ENCODE peak calls at places on chromosome 20, in seven cellular contexts. One of them, this sample, is unnamed. For H3K4me1, the result is how much of the 10 kb centered on the place peaks cover.

GRCh38 chr20:17169575-17170136 is 57.2 kb upstream of the PCSK2 start:
- DNase-seq in psoas muscle: no peak
- DNase-seq in OCI-LY7: no peak
- DNase-seq in A549: no peak
- DNase-seq in mammary epithelial cell: no peak
- DNase-seq in cardiac muscle cell: no peak
- DNase-seq in right atrium auricular region: no peak
- DNase-seq in this sample: peak

GRCh38 chr20:17786221-17786718 is 86.5 kb downstream of the BANF2 start:
- DNase-seq in A549: no peak
- DNase-seq in psoas muscle: peak
- DNase-seq in mammary epithelial cell: no peak
- DNase-seq in right atrium auricular region: peak
- DNase-seq in OCI-LY7: no peak
- DNase-seq in cardiac muscle cell: peak
- DNase-seq in this sample: no peak

GRCh38 chr20:13265941-13266340 is 44.9 kb downstream of the ISM1 start:
- DNase-seq in OCI-LY7: no peak
- DNase-seq in cardiac muscle cell: no peak
- DNase-seq in A549: no peak
- DNase-seq in right atrium auricular region: no peak
- DNase-seq in mammary epithelial cell: no peak
- DNase-seq in psoas muscle: no peak
- DNase-seq in this sample: no peak

GRCh38 chr20:2341336-2341735 is 39.4 kb upstream of the TGM6 start:
- DNase-seq in mammary epithelial cell: no peak
- DNase-seq in cardiac muscle cell: no peak
- DNase-seq in psoas muscle: no peak
- DNase-seq in right atrium auricular region: no peak
- DNase-seq in OCI-LY7: no peak
- DNase-seq in A549: no peak
- DNase-seq in this sample: no peak

GRCh38 chr20:57980526-57980925 is 247.9 kb downstream of the ANKRD60 start:
- DNase-seq in OCI-LY7: no peak
- DNase-seq in cardiac muscle cell: no peak
- DNase-seq in mammary epithelial cell: no peak
- DNase-seq in A549: no peak
- DNase-seq in psoas muscle: no peak
- DNase-seq in right atrium auricular region: no peak
- DNase-seq in this sample: no peak

GRCh38 chr20:17808357-17808756 is 108.6 kb downstream of the BANF2 start:
- DNase-seq in A549: no peak
- DNase-seq in psoas muscle: peak
- DNase-seq in OCI-LY7: no peak
- DNase-seq in right atrium auricular region: peak
- DNase-seq in mammary epithelial cell: no peak
- DNase-seq in cardiac muscle cell: peak
- DNase-seq in this sample: no peak

GRCh38 chr20:46176744-46177378 is 58.7 kb downstream of the CD40 start:
- DNase-seq in psoas muscle: no peak
- DNase-seq in OCI-LY7: no peak
- DNase-seq in A549: no peak
- DNase-seq in mammary epithelial cell: no peak
- DNase-seq in cardiac muscle cell: no peak
- DNase-seq in right atrium auricular region: no peak
- DNase-seq in this sample: no peak

GRCh38 chr20:43844778-43845614 is 69.7 kb upstream of the TOX2 start:
- DNase-seq in psoas muscle: peak
- DNase-seq in cardiac muscle cell: peak
- DNase-seq in OCI-LY7: no peak
- DNase-seq in mammary epithelial cell: peak
- DNase-seq in right atrium auricular region: no peak
- DNase-seq in A549: no peak
- DNase-seq in this sample: peak

GRCh38 chr20:44990425-44990824 is 24.1 kb downstream of the STK4 start:
- DNase-seq in cardiac muscle cell: peak
- DNase-seq in psoas muscle: no peak
- DNase-seq in right atrium auricular region: no peak
- DNase-seq in A549: no peak
- DNase-seq in OCI-LY7: no peak
- DNase-seq in mammary epithelial cell: no peak
- DNase-seq in this sample: peak

GRCh38 chr20:35902545-35902941 is 51.8 kb downstream of the SCAND1 start:
- DNase-seq in A549: no peak
- DNase-seq in right atrium auricular region: no peak
- DNase-seq in cardiac muscle cell: peak
- DNase-seq in OCI-LY7: no peak
- DNase-seq in mammary epithelial cell: peak
- DNase-seq in psoas muscle: no peak
- DNase-seq in this sample: no peak

GRCh38 chr20:10637563-10637962 is 36.2 kb downstream of the JAG1 start:
- DNase-seq in cardiac muscle cell: no peak
- DNase-seq in A549: no peak
- DNase-seq in OCI-LY7: no peak
- DNase-seq in right atrium auricular region: no peak
- DNase-seq in mammary epithelial cell: no peak
- DNase-seq in psoas muscle: no peak
- DNase-seq in this sample: peak
- H3K4me1 ChIP-seq in cardiac muscle cell: under half
- H3K4me1 ChIP-seq in A549: half or more
- H3K4me1 ChIP-seq in OCI-LY7: under half
- H3K4me1 ChIP-seq in right atrium auricular region: under half
- H3K4me1 ChIP-seq in mammary epithelial cell: half or more
- H3K4me1 ChIP-seq in psoas muscle: under half
- H3K4me1 ChIP-seq in this sample: under half

DNA sequence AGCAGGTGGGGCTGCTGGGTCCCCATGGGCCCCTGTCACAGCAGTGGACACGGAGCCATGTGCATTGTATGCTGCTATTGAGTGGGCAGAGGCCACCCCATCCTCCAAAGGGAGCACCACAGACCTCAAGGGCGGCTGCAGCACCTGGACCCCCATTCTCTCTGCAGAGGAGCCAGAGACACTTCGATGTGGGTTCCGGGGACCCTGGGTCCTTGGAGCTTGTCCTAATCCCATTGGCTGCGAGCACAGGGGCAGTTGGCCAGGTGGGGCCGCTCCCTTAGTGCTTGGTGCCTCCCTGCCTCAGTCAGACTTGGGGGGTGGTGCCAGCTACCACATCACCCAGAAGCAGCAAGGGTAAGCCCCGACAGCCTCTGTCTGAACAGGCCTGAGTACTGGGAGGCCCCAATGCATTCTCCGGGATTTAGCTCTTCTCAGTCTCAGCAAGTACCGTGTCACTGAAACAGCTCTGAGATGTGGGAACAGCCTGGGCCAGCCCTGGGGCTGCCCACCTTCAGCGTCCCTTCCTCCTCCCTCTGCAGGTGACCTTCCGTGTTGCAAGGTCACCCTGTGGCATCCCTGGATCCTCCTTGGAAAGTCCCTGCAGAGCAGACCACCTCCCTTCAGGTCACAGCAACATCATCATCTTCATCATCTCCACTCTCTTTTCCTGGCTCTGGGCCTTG is 73.9 kb downstream of the GINS1 start:
- DNase-seq in psoas muscle: no peak
- DNase-seq in OCI-LY7: no peak
- DNase-seq in cardiac muscle cell: no peak
- DNase-seq in A549: no peak
- DNase-seq in mammary epithelial cell: no peak
- DNase-seq in right atrium auricular region: no peak
- DNase-seq in this sample: no peak
- TF ChIP-seq CTCF in psoas muscle: no peak
- TF ChIP-seq CTCF in OCI-LY7: no peak
- TF ChIP-seq CTCF in cardiac muscle cell: no peak
- TF ChIP-seq CTCF in A549: no peak
- TF ChIP-seq CTCF in mammary epithelial cell: no peak
- TF ChIP-seq CTCF in right atrium auricular region: no peak
- TF ChIP-seq CTCF in this sample: no peak

GRCh38 chr20:32511358-32512046 is 73.6 kb downstream of the NOL4L start:
- DNase-seq in cardiac muscle cell: no peak
- DNase-seq in A549: no peak
- DNase-seq in psoas muscle: no peak
- DNase-seq in OCI-LY7: no peak
- DNase-seq in mammary epithelial cell: no peak
- DNase-seq in right atrium auricular region: no peak
- DNase-seq in this sample: no peak

GRCh38 chr20:32512047-32512385 is 73.1 kb downstream of the NOL4L start:
- DNase-seq in right atrium auricular region: no peak
- DNase-seq in mammary epithelial cell: no peak
- DNase-seq in cardiac muscle cell: no peak
- DNase-seq in psoas muscle: no peak
- DNase-seq in OCI-LY7: no peak
- DNase-seq in A549: no peak
- DNase-seq in this sample: no peak

GRCh38 chr20:32510120-32510600 is 75.0 kb downstream of the NOL4L start:
- DNase-seq in cardiac muscle cell: no peak
- DNase-seq in right atrium auricular region: no peak
- DNase-seq in psoas muscle: no peak
- DNase-seq in A549: no peak
- DNase-seq in mammary epithelial cell: no peak
- DNase-seq in OCI-LY7: no peak
- DNase-seq in this sample: no peak

GRCh38 chr20:32509639-32510066 is 75.5 kb downstream of the NOL4L start:
- DNase-seq in right atrium auricular region: no peak
- DNase-seq in A549: no peak
- DNase-seq in cardiac muscle cell: no peak
- DNase-seq in OCI-LY7: peak
- DNase-seq in mammary epithelial cell: no peak
- DNase-seq in psoas muscle: no peak
- DNase-seq in this sample: no peak

DNA sequence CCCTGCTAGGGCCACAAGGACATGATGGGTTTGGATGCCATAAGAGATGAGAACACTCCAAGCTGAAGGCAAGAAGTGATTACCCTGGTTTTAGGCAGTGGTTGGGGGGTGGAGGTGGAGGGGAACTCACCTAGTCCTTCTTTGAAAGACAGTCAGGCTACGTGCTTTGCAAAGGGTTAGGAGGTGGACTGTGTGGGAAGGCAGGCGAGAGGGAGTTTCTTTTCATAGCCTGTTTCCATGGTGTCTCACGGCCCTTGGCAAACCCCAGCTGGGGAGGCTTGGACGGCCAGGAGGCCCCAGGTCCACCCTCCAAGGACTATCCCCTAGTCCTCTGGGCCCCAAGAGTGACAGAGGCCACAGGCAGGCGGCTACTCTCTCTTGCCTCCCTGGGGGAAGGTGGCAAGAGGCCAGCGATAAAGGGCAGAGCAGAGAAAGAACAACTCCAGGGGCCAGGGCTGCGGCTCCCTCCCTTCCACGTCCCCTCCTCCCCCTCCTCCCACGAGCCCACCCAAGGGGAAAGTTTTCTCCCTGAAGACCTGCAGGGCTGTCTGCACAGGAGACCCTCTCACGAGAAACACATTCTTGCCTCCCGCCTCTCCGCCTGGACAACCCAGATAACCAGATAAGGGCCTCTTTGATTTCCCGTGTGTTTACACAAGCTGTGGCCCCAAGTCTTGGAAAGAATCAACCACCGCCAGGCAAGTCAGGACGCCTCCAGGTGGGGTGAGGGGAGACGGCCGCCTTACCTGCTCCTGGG is 74.4 kb downstream of the NOL4L start:
- DNase-seq in A549: no peak
- DNase-seq in OCI-LY7: no peak
- DNase-seq in right atrium auricular region: no peak
- DNase-seq in psoas muscle: no peak
- DNase-seq in mammary epithelial cell: peak
- DNase-seq in cardiac muscle cell: no peak
- DNase-seq in this sample: no peak
- H3K4me3 ChIP-seq in A549: no peak
- H3K4me3 ChIP-seq in OCI-LY7: no peak
- H3K4me3 ChIP-seq in right atrium auricular region: no peak
- H3K4me3 ChIP-seq in psoas muscle: no peak
- H3K4me3 ChIP-seq in mammary epithelial cell: no peak
- H3K4me3 ChIP-seq in cardiac muscle cell: no peak
- H3K4me3 ChIP-seq in this sample: no peak

GRCh38 chr20:1121439-1121838 is 3.0 kb downstream of the PSMF1 start:
- DNase-seq in OCI-LY7: no peak
- DNase-seq in right atrium auricular region: no peak
- DNase-seq in A549: no peak
- DNase-seq in cardiac muscle cell: peak
- DNase-seq in mammary epithelial cell: no peak
- DNase-seq in psoas muscle: no peak
- DNase-seq in this sample: no peak
- H3K4me1 ChIP-seq in OCI-LY7: under half
- H3K4me1 ChIP-seq in right atrium auricular region: under half
- H3K4me1 ChIP-seq in A549: under half
- H3K4me1 ChIP-seq in cardiac muscle cell: under half
- H3K4me1 ChIP-seq in mammary epithelial cell: under half
- H3K4me1 ChIP-seq in psoas muscle: half or more
- H3K4me1 ChIP-seq in this sample: under half